ENCODE peak calls at places on chromosomes 13 and 19, in four cellular contexts. C is K562, L is HepG2, N is H1. T is an unnamed sample.

GRCh38 chr13:61277088-61277487 is 138.6 kb downstream of the PCDH20 start:
- DNase-seq in C (no peak), L (no peak), N (no peak), T (no peak)

GRCh38 chr13:29101404-29101803 is 281.3 kb downstream of the MTUS2 start:
- DNase-seq in C (no peak), L (no peak), N (no peak), T (no peak)

GRCh38 chr19:34232566-34233481 is 21.5 kb upstream of the GARRE1 start:
- DNase-seq in C (peak; percentile 32), L (peak; percentile 56), N (no peak), T (peak; percentile 57)

GRCh38 chr13:40352385-40352778 is 314.1 kb downstream of the FOXO1 start:
- DNase-seq in C (no peak), L (no peak), N (no peak), T (no peak)

GRCh38 chr13:27960362-27961226 is 8.5 kb downstream of the CDX2 start:
- DNase-seq in C (peak; percentile 35), L (peak; percentile 97), N (peak; percentile 95), T (no peak)

GRCh38 chr13:44155422-44156293 is 218.0 kb upstream of the SERP2 start:
- DNase-seq in C (peak; percentile 29), L (no peak), N (no peak), T (no peak)

GRCh38 chr13:108663710-108664109 is 34.3 kb downstream of the MYO16 start:
- DNase-seq in C (no peak), L (no peak), N (no peak), T (no peak)

GRCh38 chr13:106110241-106110855 is 425.1 kb downstream of the EFNB2 start:
- DNase-seq in C (no peak), L (no peak), N (no peak), T (no peak)

GRCh38 chr19:33241530-33242101 is 16.0 kb upstream of the SLC7A10 start:
- DNase-seq in C (peak; percentile 59), L (no peak), N (peak; percentile 72), T (no peak)

GRCh38 chr13:77521595-77522367 is 13.7 kb upstream of the SCEL start:
- DNase-seq in C (no peak), L (no peak), N (no peak), T (no peak)

GRCh38 chr13:71358218-71358617 is 508.8 kb downstream of the DACH1 start:
- DNase-seq in C (no peak), L (no peak), N (no peak), T (no peak)

GRCh38 chr19:1115646-1116420 is 12.0 kb downstream of the GPX4 start:
- DNase-seq in C (no peak), L (no peak), N (no peak), T (no peak)

GRCh38 chr13:32501058-32501457 is 37.5 kb downstream of the N4BP2L2 start:
- DNase-seq in C (no peak), L (no peak), N (no peak), T (no peak)

GRCh38 chr13:35995136-35995535 is 136.0 kb downstream of the DCLK1 start:
- DNase-seq in C (no peak), L (no peak), N (no peak), T (no peak)

GRCh38 chr13:79349011-79349410 is 57.0 kb downstream of the RBM26 start:
- DNase-seq in C (no peak), L (no peak), N (no peak), T (no peak)

GRCh38 chr13:42039457-42039945 is 8.9 kb upstream of the DGKH start:
- DNase-seq in C (no peak), L (no peak), N (no peak), T (peak; percentile 10)

GRCh38 chr19:53881482-53882390 is at the start of gene PRKCG:
- DNase-seq in C (peak; percentile 66), L (peak; percentile 44), N (peak; percentile 89), T (no peak)

GRCh38 chr13:99027661-99028425 is 50.0 kb upstream of the DOCK9 start:
- DNase-seq in C (no peak), L (no peak), N (no peak), T (no peak)

GRCh38 chr13:46232281-46232680 is 20.6 kb downstream of the LRRC63 start:
- DNase-seq in C (no peak), L (no peak), N (no peak), T (no peak)

GRCh38 chr13:22027561-22027960 is 356.7 kb downstream of the FGF9 start:
- DNase-seq in C (no peak), L (no peak), N (no peak), T (no peak)

GRCh38 chr19:38730470-38730730 is 13.9 kb downstream of the CAPN12 start:
- DNase-seq in C (no peak), L (no peak), N (no peak), T (no peak)

GRCh38 chr19:45400192-45400591 is 4.7 kb downstream of the PPP1R13L start:
- DNase-seq in C (no peak), L (no peak), N (no peak), T (no peak)

GRCh38 chr13:32378012-32378411 is 49.9 kb downstream of the N4BP2L1 start:
- DNase-seq in C (no peak), L (no peak), N (no peak), T (no peak)

GRCh38 chr13:43348397-43348796 is 325.0 kb downstream of the DNAJC15 start:
- DNase-seq in C (no peak), L (no peak), N (no peak), T (no peak)

GRCh38 chr13:99058527-99059495 is 80.9 kb upstream of the DOCK9 start:
- DNase-seq in C (no peak), L (no peak), N (no peak), T (no peak)

GRCh38 chr13:39370048-39370447 is 232.9 kb downstream of the LHFPL6 start:
- DNase-seq in C (no peak), L (no peak), N (no peak), T (no peak)

GRCh38 chr13:47120284-47120683 is 223.4 kb upstream of the HTR2A start:
- DNase-seq in C (no peak), L (no peak), N (no peak), T (no peak)

GRCh38 chr13:51804295-51805172 is 571 bp upstream of the DHRS12 start:
- DNase-seq in C (no peak), L (no peak), N (no peak), T (no peak)

DNA sequence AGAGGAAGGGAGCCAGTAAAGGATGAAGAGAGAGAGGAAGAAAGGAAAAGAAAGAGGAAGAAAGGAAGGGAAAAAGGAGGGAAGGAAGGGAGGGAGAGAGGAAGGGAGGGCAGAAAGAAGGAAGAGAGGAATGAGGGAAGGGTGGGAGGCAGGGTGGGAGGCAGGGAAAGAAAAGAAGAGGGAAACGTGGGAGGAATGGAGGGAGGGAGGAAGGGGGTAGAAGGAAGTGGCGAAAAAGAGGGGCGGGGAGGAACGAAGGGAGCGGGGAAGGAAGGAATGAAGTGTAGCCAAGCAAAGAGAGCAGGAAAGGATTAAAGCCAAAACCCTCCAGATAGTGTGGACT is 53.1 kb downstream of the SOX1 start:
- DNase-seq in C (no peak), L (no peak), N (no peak), T (no peak)
- TF ChIP-seq FOSL1 in C (no peak), L (no peak), N (no peak), T (no peak)

GRCh38 chr19:3625996-3626472 is 556 bp downstream of the CACTIN start:
- DNase-seq in C (peak; percentile 48), L (no peak), N (no peak), T (no peak)
- TF ChIP-seq CEBPB in C (no peak), L (no peak), N (no peak), T (no peak)

GRCh38 chr19:44260695-44261446 is 1.2 kb downstream of the ZNF233 start:
- DNase-seq in C (no peak), L (peak; percentile 6), N (no peak), T (no peak)
- TF ChIP-seq FOSL1 in C (no peak), L (no peak), N (no peak), T (no peak)

GRCh38 chr19:16703677-16704076 is 16.0 kb upstream of the NWD1 start:
- DNase-seq in C (no peak), L (no peak), N (no peak), T (no peak)

GRCh38 chr19:16698914-16699313 is 20.7 kb upstream of the NWD1 start:
- DNase-seq in C (no peak), L (no peak), N (no peak), T (no peak)

DNA sequence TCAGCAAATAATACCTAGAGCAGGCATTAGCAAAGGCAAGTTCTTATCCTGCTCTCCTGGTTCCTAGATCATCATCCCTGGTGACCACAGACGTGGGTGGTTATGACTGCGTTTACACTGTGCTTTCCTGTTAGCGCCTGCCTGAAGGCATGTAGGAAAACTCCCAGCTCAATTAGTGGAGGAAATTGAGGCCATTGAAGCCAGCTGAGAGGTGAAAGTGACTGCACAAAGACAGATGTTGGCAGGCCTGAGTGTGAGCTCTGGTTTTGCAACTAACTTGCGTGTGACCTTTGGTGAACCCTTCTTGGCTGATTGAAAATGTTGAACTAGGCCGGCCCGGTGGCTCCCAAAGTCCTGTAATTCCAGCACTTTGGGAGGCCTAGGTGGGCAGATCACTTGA is 17.5 kb upstream of the NWD1 start:
- DNase-seq in C (no peak), L (peak; percentile 10), N (no peak), T (no peak)
- TF ChIP-seq CEBPB in C (no peak), L (peak; percentile 15), N (no peak), T (no peak)